ENCODE peak calls at places on chromosomes 3 and 15, in five cellular contexts. P is neuronal stem cell, J is H9, F is IMR-90, I is trophoblast cell. O is an unnamed sample.

GRCh38 chr15:80242132-80242769 is 9.8 kb downstream of the CTXND1 start:
- DNase-seq in P (no peak), J (peak; percentile 84), F (peak; percentile 24), I (no peak), O (peak; percentile 77)

GRCh38 chr3:132843851-132844565 is 121.8 kb upstream of the NPHP3 start:
- DNase-seq in P (peak; percentile 21), J (peak; percentile 34), F (no peak), I (no peak), O (no peak)

GRCh38 chr15:68652141-68652540 is 73.3 kb downstream of the CORO2B start:
- DNase-seq in P (no peak), J (no peak), F (no peak), I (no peak), O (no peak)

GRCh38 chr3:105836533-105836932 is 32.3 kb downstream of the CBLB start:
- DNase-seq in P (no peak), J (no peak), F (peak; percentile 95), I (no peak), O (no peak)

GRCh38 chr3:176789281-176789705 is 408.0 kb downstream of the TBL1XR1 start:
- DNase-seq in P (no peak), J (no peak), F (no peak), I (no peak), O (no peak)

GRCh38 chr3:33977227-33977626 is 178.8 kb downstream of the PDCD6IP start:
- DNase-seq in P (no peak), J (no peak), F (no peak), I (no peak), O (no peak)

GRCh38 chr3:45777111-45777752 is 19.1 kb downstream of the SLC6A20 start:
- DNase-seq in P (no peak), J (peak; percentile 18), F (no peak), I (no peak), O (no peak)

GRCh38 chr15:60384526-60385127 is 13.2 kb downstream of the ANXA2 start:
- DNase-seq in P (no peak), J (no peak), F (no peak), I (no peak), O (no peak)

GRCh38 chr3:2568929-2569328 is 470.3 kb downstream of the CNTN4 start:
- DNase-seq in P (no peak), J (no peak), F (no peak), I (no peak), O (no peak)

GRCh38 chr3:16719426-16719825 is 114.2 kb upstream of the DAZL start:
- DNase-seq in P (no peak), J (no peak), F (no peak), I (no peak), O (no peak)

GRCh38 chr3:9147215-9147895 is 102.1 kb downstream of the SRGAP3 start:
- DNase-seq in P (no peak), J (no peak), F (no peak), I (peak; percentile 15), O (no peak)

GRCh38 chr3:55955891-55956477 is 468.9 kb upstream of the WNT5A start:
- DNase-seq in P (no peak), J (no peak), F (peak; percentile 3), I (no peak), O (no peak)

GRCh38 chr15:78872155-78872971 is at the start of gene MORF4L1:
- DNase-seq in P (peak; percentile 95), J (peak; percentile 99), F (peak; percentile 95), I (peak; percentile 92), O (peak; percentile 97)
- H3K14ac ChIP-seq in P (peak within 1 kb of the TSS; percentile 99), J (peak within 1 kb of the TSS; percentile 100), F (peak within 1 kb of the TSS; percentile 100), I (peak within 1 kb of the TSS; percentile 100), O (no peak within 1 kb of the TSS)

GRCh38 chr3:127690106-127690505 is 17.4 kb downstream of the ABTB1 start:
- DNase-seq in P (no peak), J (no peak), F (peak; percentile 61), I (peak; percentile 35), O (no peak)
- H3K14ac ChIP-seq in P (no peak overlapping the region), J (no peak overlapping the region), F (peak overlapping the region; percentile 88), I (peak overlapping the region; percentile 21), O (no peak overlapping the region)

DNA sequence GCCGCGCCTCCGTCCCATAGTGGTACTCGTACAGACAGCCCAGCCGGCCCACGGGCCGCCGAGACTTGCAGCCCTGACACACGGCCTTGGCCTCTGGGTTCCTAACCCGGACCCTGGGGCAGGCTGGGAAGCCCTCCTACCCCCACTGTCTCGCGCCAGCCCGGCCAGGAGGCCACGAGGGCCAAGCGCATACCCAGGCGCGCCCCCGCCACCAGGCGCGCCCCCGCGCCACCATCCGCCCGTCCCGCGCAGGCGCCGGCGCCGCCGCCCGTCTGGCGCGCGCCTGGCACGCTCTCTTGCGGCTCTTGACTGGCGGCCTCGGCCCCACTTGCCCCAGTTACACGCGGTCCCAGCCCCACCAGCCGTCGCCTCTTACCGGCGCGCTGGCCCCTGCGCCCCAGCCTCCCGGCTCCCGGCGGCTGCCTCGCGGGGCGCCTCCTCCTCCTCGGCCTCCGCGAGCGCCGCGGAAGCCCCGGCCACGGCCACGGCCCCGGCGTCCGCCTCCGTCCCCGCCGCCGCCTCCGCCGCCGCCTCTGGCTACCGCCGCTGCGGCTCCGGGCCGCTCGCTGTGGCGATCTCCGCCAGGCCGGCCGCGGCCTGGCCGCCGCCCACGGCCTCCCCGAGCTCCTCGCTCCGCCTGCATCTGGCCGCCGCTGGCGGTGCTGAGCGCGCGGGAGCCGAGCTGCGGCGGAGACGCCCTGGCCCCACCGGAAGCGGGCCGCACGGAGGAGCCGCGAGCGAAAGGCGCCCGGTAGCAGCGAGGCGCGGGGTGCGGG is 412 bp downstream of the AVEN start:
- DNase-seq in P (peak; percentile 64), J (peak; percentile 78), F (peak; percentile 70), I (peak; percentile 93), O (peak; percentile 78)
- H3K14ac ChIP-seq in P (no peak overlapping the region), J (peak overlapping the region; percentile 95), F (peak overlapping the region; percentile 90), I (peak overlapping the region; percentile 93), O (no peak overlapping the region)

DNA sequence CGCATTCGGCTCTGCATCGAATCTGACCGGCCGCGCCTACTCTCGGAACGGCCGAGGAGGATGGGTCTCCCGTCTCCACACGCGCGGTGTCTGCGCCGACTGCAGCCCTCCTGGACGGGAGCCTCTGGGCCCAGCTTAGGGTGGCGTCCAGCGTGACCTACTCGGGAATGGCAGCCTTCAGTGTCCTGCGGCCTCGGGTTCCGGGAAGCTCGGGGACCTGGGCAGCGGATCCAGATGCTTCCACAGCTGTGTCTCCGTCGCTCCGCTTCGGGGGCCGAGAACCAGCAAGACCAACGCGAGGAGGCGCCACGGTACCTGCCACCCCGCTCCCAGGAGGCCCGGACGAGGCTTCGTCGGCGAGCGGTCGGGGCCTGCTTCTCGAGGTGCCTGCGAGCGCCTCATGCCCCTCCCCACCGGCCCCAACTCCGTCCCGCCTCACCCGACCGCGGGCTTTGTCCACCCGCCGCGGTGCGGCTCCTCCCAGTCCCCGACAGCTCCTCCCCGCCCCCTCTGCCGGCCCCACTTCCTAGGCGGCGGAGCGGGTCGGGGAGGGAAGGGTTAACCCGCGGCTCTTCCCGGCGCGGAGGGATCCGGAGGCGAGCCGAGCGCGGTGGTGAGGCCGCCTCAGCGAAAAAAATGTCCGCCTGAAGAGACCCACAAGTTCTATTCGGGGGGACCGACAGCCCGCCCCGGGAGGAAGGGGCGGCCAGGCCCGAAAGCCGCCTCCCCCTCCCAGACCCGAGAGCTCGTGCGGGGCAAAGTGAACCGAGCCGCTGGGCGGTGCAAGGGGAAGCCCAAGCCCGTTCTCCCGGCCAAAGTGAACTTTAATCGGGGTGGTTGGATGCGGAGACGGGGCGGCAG is at the start of gene TCF12:
- DNase-seq in P (peak; percentile 97), J (peak; percentile 95), F (peak; percentile 95), I (peak; percentile 88), O (peak; percentile 89)
- H3K14ac ChIP-seq in P (peak within 1 kb of the TSS; percentile 97), J (peak within 1 kb of the TSS; percentile 97), F (peak within 1 kb of the TSS; percentile 97), I (peak within 1 kb of the TSS; percentile 100), O (no peak within 1 kb of the TSS)

GRCh38 chr15:75212200-75212858 is 10.6 kb downstream of the C15orf39 start:
- DNase-seq in P (no peak), J (no peak), F (no peak), I (no peak), O (no peak)
- H3K14ac ChIP-seq in P (no peak overlapping the region), J (no peak overlapping the region), F (no peak overlapping the region), I (no peak overlapping the region), O (no peak overlapping the region)

DNA sequence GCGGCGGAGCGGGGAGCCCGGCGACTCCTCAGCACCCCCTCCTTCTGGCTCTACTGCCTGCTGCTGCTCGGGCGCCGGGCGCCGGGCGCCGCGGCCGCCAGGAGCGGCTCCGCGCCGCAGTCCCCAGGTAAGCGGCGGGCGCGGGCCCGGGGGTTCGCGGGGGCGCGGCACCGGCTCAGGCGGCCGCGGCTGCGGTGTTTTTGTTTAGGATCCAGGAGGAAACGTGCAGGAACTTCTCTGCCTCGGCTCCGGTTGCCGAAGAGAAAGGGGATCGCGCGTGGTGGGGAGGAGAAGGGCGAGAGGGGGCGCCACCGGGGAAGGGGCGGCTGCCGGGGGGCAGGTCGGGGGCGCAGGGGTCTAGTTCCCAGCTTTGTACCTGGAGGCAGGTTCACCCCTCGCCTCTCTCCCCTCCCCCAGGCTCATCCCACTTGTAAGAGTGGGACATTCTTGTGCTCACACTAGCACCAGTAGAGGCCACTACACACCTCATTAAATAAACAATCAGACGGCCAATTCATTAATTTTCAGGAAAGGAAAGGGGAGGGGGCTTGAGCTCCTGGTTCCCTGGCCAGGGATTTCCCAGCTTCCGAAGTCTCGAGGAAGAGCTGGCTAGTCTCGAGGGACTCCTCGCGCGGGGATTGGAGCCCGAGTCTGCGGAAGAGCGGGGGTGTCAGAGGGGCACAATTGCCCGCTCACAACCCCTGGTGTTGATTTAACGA is 575 bp downstream of the NEO1 start:
- DNase-seq in P (peak; percentile 77), J (peak; percentile 56), F (peak; percentile 38), I (no peak), O (peak; percentile 67)
- H3K14ac ChIP-seq in P (peak overlapping the region; percentile 92), J (peak overlapping the region; percentile 92), F (no peak overlapping the region), I (peak overlapping the region; percentile 29), O (no peak overlapping the region)

GRCh38 chr3:47513125-47513929 is at the start of gene ELP6:
- DNase-seq in P (peak; percentile 97), J (peak; percentile 98), F (peak; percentile 94), I (peak; percentile 95), O (peak; percentile 96)
- H3K14ac ChIP-seq in P (peak within 1 kb of the TSS; percentile 99), J (peak within 1 kb of the TSS; percentile 87), F (peak within 1 kb of the TSS; percentile 100), I (peak within 1 kb of the TSS; percentile 91), O (no peak within 1 kb of the TSS)

DNA sequence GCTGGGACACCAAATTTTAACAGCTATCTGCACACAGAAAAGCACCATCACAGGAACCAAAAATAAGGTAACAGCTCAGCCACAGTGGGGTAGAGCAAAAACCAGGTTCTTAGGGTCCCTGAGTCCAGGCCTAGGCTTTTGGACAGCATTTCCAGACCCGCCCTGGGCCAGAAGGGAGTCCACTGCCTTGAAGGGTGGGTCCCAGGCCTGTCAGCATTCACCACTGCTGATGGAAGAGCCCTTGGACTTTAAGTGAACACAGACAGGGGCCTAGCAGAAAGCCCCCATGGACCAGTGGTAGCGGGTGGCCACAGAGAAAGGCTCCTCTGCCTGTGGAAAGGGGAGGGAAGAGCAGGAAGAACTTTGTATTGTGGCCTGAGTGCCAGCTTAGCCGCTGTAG is 56.4 kb downstream of the PLCH1 start:
- DNase-seq in P (no peak), J (no peak), F (no peak), I (no peak), O (no peak)
- H3K14ac ChIP-seq in P (no peak overlapping the region), J (no peak overlapping the region), F (no peak overlapping the region), I (no peak overlapping the region), O (no peak overlapping the region)